ENCODE peak calls at places on chromosomes 11 and 22, in five cellular contexts. One of them, this sample, is unnamed.

GRCh38 chr22:23772315-23773246 is at the start of gene MMP11:
- DNase-seq in A673: peak; percentile 62
- DNase-seq in astrocyte: no peak
- DNase-seq in IMR-90: no peak
- DNase-seq in MM.1S: peak; percentile 60
- DNase-seq in this sample: no peak

GRCh38 chr11:26028294-26028954 is 303.5 kb upstream of the ANO3 start:
- DNase-seq in A673: no peak
- DNase-seq in astrocyte: peak; percentile 47
- DNase-seq in IMR-90: peak; percentile 57
- DNase-seq in MM.1S: no peak
- DNase-seq in this sample: no peak

GRCh38 chr11:110298298-110298765 is 1.9 kb upstream of the RDX start:
- DNase-seq in A673: peak; percentile 42
- DNase-seq in astrocyte: no peak
- DNase-seq in IMR-90: no peak
- DNase-seq in MM.1S: no peak
- DNase-seq in this sample: no peak

GRCh38 chr11:69335010-69335409 is 41.1 kb downstream of the MYEOV start:
- DNase-seq in A673: no peak
- DNase-seq in astrocyte: no peak
- DNase-seq in IMR-90: no peak
- DNase-seq in MM.1S: no peak
- DNase-seq in this sample: no peak

GRCh38 chr11:35662649-35663407 is at the start of gene TRIM44:
- DNase-seq in A673: peak; percentile 98
- DNase-seq in astrocyte: peak; percentile 69
- DNase-seq in IMR-90: peak; percentile 81
- DNase-seq in MM.1S: peak; percentile 88
- DNase-seq in this sample: peak; percentile 46

GRCh38 chr22:43289976-43290663 is 53.1 kb downstream of the SCUBE1 start:
- DNase-seq in A673: peak; percentile 49
- DNase-seq in astrocyte: no peak
- DNase-seq in IMR-90: peak; percentile 11
- DNase-seq in MM.1S: no peak
- DNase-seq in this sample: no peak

GRCh38 chr11:11070976-11071375 is 213.1 kb upstream of the ZBED5 start:
- DNase-seq in A673: no peak
- DNase-seq in astrocyte: no peak
- DNase-seq in IMR-90: no peak
- DNase-seq in MM.1S: no peak
- DNase-seq in this sample: no peak

GRCh38 chr11:57597971-57598830 is 716 bp downstream of the SERPING1 start:
- DNase-seq in A673: peak; percentile 54
- DNase-seq in astrocyte: peak; percentile 16
- DNase-seq in IMR-90: peak; percentile 24
- DNase-seq in MM.1S: no peak
- DNase-seq in this sample: no peak

GRCh38 chr22:43110444-43110926 is at the start of gene BIK:
- DNase-seq in A673: peak; percentile 35
- DNase-seq in astrocyte: no peak
- DNase-seq in IMR-90: no peak
- DNase-seq in MM.1S: peak; percentile 61
- DNase-seq in this sample: peak; percentile 47

GRCh38 chr22:43628253-43628649 is 183.9 kb downstream of the EFCAB6 start:
- DNase-seq in A673: no peak
- DNase-seq in astrocyte: no peak
- DNase-seq in IMR-90: no peak
- DNase-seq in MM.1S: no peak
- DNase-seq in this sample: no peak

GRCh38 chr22:17580461-17581031 is 17.2 kb downstream of the SLC25A18 start:
- DNase-seq in A673: no peak
- DNase-seq in astrocyte: peak; percentile 20
- DNase-seq in IMR-90: no peak
- DNase-seq in MM.1S: no peak
- DNase-seq in this sample: no peak

GRCh38 chr11:76025068-76025467 is 181.2 kb downstream of the WNT11 start:
- DNase-seq in A673: peak; percentile 33
- DNase-seq in astrocyte: peak; percentile 98
- DNase-seq in IMR-90: peak; percentile 95
- DNase-seq in MM.1S: peak; percentile 93
- DNase-seq in this sample: no peak

GRCh38 chr11:68135161-68135560 is 14.0 kb upstream of the CHKA start:
- DNase-seq in A673: no peak
- DNase-seq in astrocyte: no peak
- DNase-seq in IMR-90: no peak
- DNase-seq in MM.1S: no peak
- DNase-seq in this sample: no peak

GRCh38 chr22:41334951-41335635 is 33.8 kb downstream of the ZC3H7B start:
- DNase-seq in A673: no peak
- DNase-seq in astrocyte: no peak
- DNase-seq in IMR-90: no peak
- DNase-seq in MM.1S: no peak
- DNase-seq in this sample: no peak

GRCh38 chr22:35947794-35948425 is 80.7 kb downstream of the RBFOX2 start:
- DNase-seq in A673: no peak
- DNase-seq in astrocyte: peak; percentile 55
- DNase-seq in IMR-90: peak; percentile 77
- DNase-seq in MM.1S: no peak
- DNase-seq in this sample: no peak

GRCh38 chr22:47019012-47019790 is 256.8 kb downstream of the TBC1D22A start:
- DNase-seq in A673: no peak
- DNase-seq in astrocyte: no peak
- DNase-seq in IMR-90: no peak
- DNase-seq in MM.1S: no peak
- DNase-seq in this sample: no peak

GRCh38 chr22:38295339-38295738 is 21.9 kb downstream of the CSNK1E start:
- DNase-seq in A673: no peak
- DNase-seq in astrocyte: no peak
- DNase-seq in IMR-90: no peak
- DNase-seq in MM.1S: no peak
- DNase-seq in this sample: no peak

GRCh38 chr11:63510360-63511130 is 4.7 kb downstream of the LGALS12 start:
- DNase-seq in A673: no peak
- DNase-seq in astrocyte: peak; percentile 57
- DNase-seq in IMR-90: no peak
- DNase-seq in MM.1S: no peak
- DNase-seq in this sample: no peak

GRCh38 chr11:1033016-1033798 is 3.3 kb downstream of the MUC6 start:
- DNase-seq in A673: no peak
- DNase-seq in astrocyte: no peak
- DNase-seq in IMR-90: no peak
- DNase-seq in MM.1S: no peak
- DNase-seq in this sample: no peak

GRCh38 chr11:118913411-118914125 is 12.2 kb downstream of the BCL9L start:
- DNase-seq in A673: no peak
- DNase-seq in astrocyte: no peak
- DNase-seq in IMR-90: no peak
- DNase-seq in MM.1S: no peak
- DNase-seq in this sample: peak; percentile 69

GRCh38 chr22:21457023-21457787 is 10.0 kb upstream of the TMEM191C start:
- DNase-seq in A673: no peak
- DNase-seq in astrocyte: no peak
- DNase-seq in IMR-90: peak; percentile 71
- DNase-seq in MM.1S: no peak
- DNase-seq in this sample: no peak

GRCh38 chr22:24134090-24134846 is 47.0 kb upstream of the SUSD2 start:
- DNase-seq in A673: no peak
- DNase-seq in astrocyte: no peak
- DNase-seq in IMR-90: no peak
- DNase-seq in MM.1S: no peak
- DNase-seq in this sample: peak; percentile 58

GRCh38 chr11:41431784-41432183 is 27.7 kb downstream of the LRRC4C start:
- DNase-seq in A673: peak; percentile 76
- DNase-seq in astrocyte: no peak
- DNase-seq in IMR-90: no peak
- DNase-seq in MM.1S: no peak
- DNase-seq in this sample: peak; percentile 16

GRCh38 chr22:33707581-33707980 is 212.7 kb downstream of the LARGE1 start:
- DNase-seq in A673: no peak
- DNase-seq in astrocyte: no peak
- DNase-seq in IMR-90: no peak
- DNase-seq in MM.1S: no peak
- DNase-seq in this sample: no peak

GRCh38 chr11:63567044-63567840 is 4.1 kb upstream of the PLAAT2 start:
- DNase-seq in A673: peak; percentile 63
- DNase-seq in astrocyte: peak; percentile 93
- DNase-seq in IMR-90: peak; percentile 88
- DNase-seq in MM.1S: peak; percentile 73
- DNase-seq in this sample: no peak

GRCh38 chr11:14637868-14638409 is 5.7 kb upstream of the PDE3B start:
- DNase-seq in A673: no peak
- DNase-seq in astrocyte: no peak
- DNase-seq in IMR-90: no peak
- DNase-seq in MM.1S: no peak
- DNase-seq in this sample: no peak

GRCh38 chr11:128733440-128734115 is 39.7 kb downstream of the FLI1 start:
- DNase-seq in A673: no peak
- DNase-seq in astrocyte: peak; percentile 55
- DNase-seq in IMR-90: peak; percentile 66
- DNase-seq in MM.1S: peak; percentile 83
- DNase-seq in this sample: peak; percentile 75

GRCh38 chr11:44008698-44009097 is 39.1 kb upstream of the ACCSL start:
- DNase-seq in A673: no peak
- DNase-seq in astrocyte: no peak
- DNase-seq in IMR-90: no peak
- DNase-seq in MM.1S: no peak
- DNase-seq in this sample: no peak

GRCh38 chr11:9625728-9626127 is 38.1 kb upstream of the SWAP70 start:
- DNase-seq in A673: no peak
- DNase-seq in astrocyte: no peak
- DNase-seq in IMR-90: no peak
- DNase-seq in MM.1S: no peak
- DNase-seq in this sample: no peak

GRCh38 chr11:44110231-44110679 is 14.8 kb downstream of the EXT2 start:
- DNase-seq in A673: peak; percentile 90
- DNase-seq in astrocyte: peak; percentile 13
- DNase-seq in IMR-90: peak; percentile 40
- DNase-seq in MM.1S: peak; percentile 44
- DNase-seq in this sample: peak; percentile 57

GRCh38 chr11:31512117-31512516 is 2.5 kb downstream of the ELP4 start:
- DNase-seq in A673: no peak
- DNase-seq in astrocyte: no peak
- DNase-seq in IMR-90: no peak
- DNase-seq in MM.1S: no peak
- DNase-seq in this sample: no peak

GRCh38 chr22:46881373-46882118 is 119.1 kb downstream of the TBC1D22A start:
- DNase-seq in A673: no peak
- DNase-seq in astrocyte: no peak
- DNase-seq in IMR-90: peak; percentile 73
- DNase-seq in MM.1S: no peak
- DNase-seq in this sample: no peak

GRCh38 chr11:1157645-1158591 is at the start of gene MUC5AC:
- DNase-seq in A673: no peak
- DNase-seq in astrocyte: no peak
- DNase-seq in IMR-90: no peak
- DNase-seq in MM.1S: no peak
- DNase-seq in this sample: no peak

DNA sequence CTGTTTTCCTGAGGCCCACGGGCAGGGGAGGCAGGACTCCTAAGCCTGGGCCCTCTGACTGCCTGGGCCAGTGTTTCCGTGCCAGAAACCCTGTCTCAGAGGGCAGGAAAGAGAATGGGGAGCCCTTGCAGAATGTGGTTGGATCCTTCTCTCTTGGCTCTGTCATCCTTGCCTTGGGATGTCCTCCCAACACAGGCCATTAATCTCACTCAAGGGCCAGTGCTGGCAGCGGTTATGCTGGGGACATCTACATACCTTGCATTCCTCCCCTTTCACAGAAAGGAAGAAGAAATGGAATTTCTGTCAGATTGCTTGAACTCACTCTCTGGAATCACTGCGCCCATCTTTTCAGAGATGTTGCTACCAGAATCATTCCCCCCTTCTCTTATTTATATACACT is 296.9 kb downstream of the KIRREL3 start:
- DNase-seq in A673: no peak
- DNase-seq in astrocyte: peak; percentile 12
- DNase-seq in IMR-90: no peak
- DNase-seq in MM.1S: no peak
- DNase-seq in this sample: no peak
- H3K4me3 ChIP-seq in A673: no peak overlapping the region
- H3K4me3 ChIP-seq in astrocyte: no peak overlapping the region
- H3K4me3 ChIP-seq in IMR-90: no peak overlapping the region
- H3K4me3 ChIP-seq in MM.1S: no peak overlapping the region
- H3K4me3 ChIP-seq in this sample: no peak overlapping the region

GRCh38 chr11:34145847-34146381 is 40.5 kb downstream of the NAT10 start:
- DNase-seq in A673: no peak
- DNase-seq in astrocyte: no peak
- DNase-seq in IMR-90: no peak
- DNase-seq in MM.1S: peak; percentile 37
- DNase-seq in this sample: no peak
- H3K4me3 ChIP-seq in A673: no peak overlapping the region
- H3K4me3 ChIP-seq in astrocyte: no peak overlapping the region
- H3K4me3 ChIP-seq in IMR-90: no peak overlapping the region
- H3K4me3 ChIP-seq in MM.1S: no peak overlapping the region
- H3K4me3 ChIP-seq in this sample: no peak overlapping the region

GRCh38 chr11:27443746-27444465 is 28.7 kb downstream of the LGR4 start:
- DNase-seq in A673: peak; percentile 67
- DNase-seq in astrocyte: no peak
- DNase-seq in IMR-90: no peak
- DNase-seq in MM.1S: no peak
- DNase-seq in this sample: no peak
- H3K4me3 ChIP-seq in A673: no peak overlapping the region
- H3K4me3 ChIP-seq in astrocyte: no peak overlapping the region
- H3K4me3 ChIP-seq in IMR-90: no peak overlapping the region
- H3K4me3 ChIP-seq in MM.1S: no peak overlapping the region
- H3K4me3 ChIP-seq in this sample: no peak overlapping the region

GRCh38 chr11:3160252-3161031 is 4.7 kb downstream of the OSBPL5 start:
- DNase-seq in A673: peak; percentile 94
- DNase-seq in astrocyte: peak; percentile 87
- DNase-seq in IMR-90: peak; percentile 92
- DNase-seq in MM.1S: no peak
- DNase-seq in this sample: no peak
- H3K4me3 ChIP-seq in A673: peak overlapping the region; percentile 43
- H3K4me3 ChIP-seq in astrocyte: peak overlapping the region; percentile 59
- H3K4me3 ChIP-seq in IMR-90: peak overlapping the region; percentile 53
- H3K4me3 ChIP-seq in MM.1S: no peak overlapping the region
- H3K4me3 ChIP-seq in this sample: no peak overlapping the region